ENCODE peak calls at places on chromosomes 1 and 21, in four cellular contexts. Q is WTC11, J is K562, H is H1. F is an unnamed sample.

GRCh38 chr1:155463865-155464264 is 98.7 kb downstream of the ASH1L start:
- DNase-seq in Q (no peak), J (no peak), H (no peak), F (no peak)

GRCh38 chr1:13228343-13228781 is 2.4 kb upstream of the PRAMEF18 start:
- DNase-seq in Q (peak; percentile 16), J (peak; percentile 19), H (no peak), F (no peak)

GRCh38 chr1:18803392-18803791 is 56.1 kb downstream of the TAS1R2 start:
- DNase-seq in Q (no peak), J (no peak), H (no peak), F (no peak)

GRCh38 chr1:50841791-50842387 is 118.2 kb downstream of the FAF1 start:
- DNase-seq in Q (no peak), J (no peak), H (no peak), F (no peak)

GRCh38 chr21:31732891-31733520 is 1.1 kb upstream of the SCAF4 start:
- DNase-seq in Q (peak; percentile 28), J (no peak), H (peak; percentile 57), F (peak; percentile 52)

GRCh38 chr1:118788372-118788955 is 199.7 kb downstream of the TBX15 start:
- DNase-seq in Q (no peak), J (no peak), H (no peak), F (no peak)

GRCh38 chr1:76254165-76255043 is 179.9 kb downstream of the ST6GALNAC3 start:
- DNase-seq in Q (no peak), J (no peak), H (no peak), F (no peak)

GRCh38 chr21:41568606-41569385 is 60.8 kb upstream of the TMPRSS2 start:
- DNase-seq in Q (no peak), J (no peak), H (no peak), F (no peak)

GRCh38 chr1:19505694-19506457 is 20.5 kb upstream of the CAPZB start:
- DNase-seq in Q (no peak), J (no peak), H (no peak), F (no peak)

GRCh38 chr1:93237021-93237420 is 56.5 kb downstream of the CCDC18 start:
- DNase-seq in Q (no peak), J (no peak), H (no peak), F (no peak)

GRCh38 chr21:44834231-44834950 is 16.5 kb upstream of the SUMO3 start:
- DNase-seq in Q (no peak), J (no peak), H (no peak), F (no peak)

GRCh38 chr1:85303440-85304162 is 27.2 kb upstream of the BCL10 start:
- DNase-seq in Q (no peak), J (no peak), H (no peak), F (no peak)

GRCh38 chr1:172332230-172332629 is 88.3 kb upstream of the C1orf105 start:
- DNase-seq in Q (no peak), J (no peak), H (no peak), F (no peak)

GRCh38 chr1:244012232-244012631 is 38.9 kb upstream of the ZBTB18 start:
- DNase-seq in Q (no peak), J (no peak), H (no peak), F (no peak)

GRCh38 chr1:14996133-14997050 is 157.2 kb upstream of the TMEM51 start:
- DNase-seq in Q (no peak), J (peak; percentile 75), H (no peak), F (peak; percentile 37)

GRCh38 chr1:197462539-197462938 is 194.5 kb downstream of the CRB1 start:
- DNase-seq in Q (no peak), J (no peak), H (no peak), F (no peak)

GRCh38 chr1:98556521-98557158 is 104.9 kb upstream of the SNX7 start:
- DNase-seq in Q (no peak), J (peak; percentile 16), H (no peak), F (no peak)

GRCh38 chr1:110187139-110187890 is 22.8 kb upstream of the KCNC4 start:
- DNase-seq in Q (no peak), J (no peak), H (no peak), F (no peak)

GRCh38 chr1:8137406-8138244 is 111.5 kb upstream of the ERRFI1 start:
- DNase-seq in Q (no peak), J (no peak), H (no peak), F (no peak)

GRCh38 chr1:93616996-93617669 is 64.5 kb downstream of the BCAR3 start:
- DNase-seq in Q (no peak), J (no peak), H (no peak), F (peak; percentile 68)

GRCh38 chr1:206002833-206003532 is at the start of gene RAB7B:
- DNase-seq in Q (no peak), J (no peak), H (peak; percentile 41), F (no peak)

GRCh38 chr1:15974855-15975254 is 1.0 kb downstream of the ZBTB17 start:
- DNase-seq in Q (no peak), J (no peak), H (no peak), F (no peak)

GRCh38 chr1:33363470-33363861 is 42.6 kb upstream of the A3GALT2 start:
- DNase-seq in Q (no peak), J (no peak), H (no peak), F (no peak)

GRCh38 chr1:202078211-202078610 is 44.5 kb upstream of the GPR37L1 start:
- DNase-seq in Q (no peak), J (no peak), H (no peak), F (no peak)

GRCh38 chr1:36775716-36776115 is 258.6 kb downstream of the GRIK3 start:
- DNase-seq in Q (no peak), J (no peak), H (no peak), F (peak; percentile 64)

GRCh38 chr1:40299366-40300248 is 17.5 kb downstream of the COL9A2 start:
- DNase-seq in Q (no peak), J (no peak), H (no peak), F (no peak)

GRCh38 chr1:19392221-19392620 is 80.1 kb downstream of the SLC66A1 start:
- DNase-seq in Q (no peak), J (no peak), H (no peak), F (no peak)

GRCh38 chr1:6601865-6602668 is 602 bp downstream of the KLHL21 start:
- DNase-seq in Q (peak; percentile 29), J (no peak), H (no peak), F (peak; percentile 67)

GRCh38 chr1:50976890-50977574 is 7.0 kb downstream of the CDKN2C start:
- DNase-seq in Q (no peak), J (peak; percentile 49), H (peak; percentile 53), F (peak; percentile 66)

GRCh38 chr1:209176866-209177430 is 406.6 kb upstream of the CAMK1G start:
- DNase-seq in Q (no peak), J (no peak), H (no peak), F (no peak)

GRCh38 chr1:243234978-243235657 is 20.0 kb downstream of the CEP170 start:
- DNase-seq in Q (no peak), J (no peak), H (no peak), F (no peak)

GRCh38 chr21:36027352-36027751 is 33.0 kb downstream of the SETD4 start:
- DNase-seq in Q (no peak), J (no peak), H (no peak), F (no peak)

GRCh38 chr1:230124187-230125128 is 57.4 kb downstream of the GALNT2 start:
- DNase-seq in Q (no peak), J (no peak), H (no peak), F (no peak)

GRCh38 chr21:37445228-37445627 is 78.7 kb downstream of the DYRK1A start:
- DNase-seq in Q (no peak), J (no peak), H (no peak), F (no peak)

GRCh38 chr1:165050246-165050645 is 306.3 kb downstream of the LMX1A start:
- DNase-seq in Q (no peak), J (no peak), H (no peak), F (no peak)

GRCh38 chr21:34635307-34635706 is 20.4 kb upstream of the RCAN1 start:
- DNase-seq in Q (peak; percentile 67), J (peak; percentile 68), H (peak; percentile 77), F (no peak)
- TF ChIP-seq TEAD4 in Q (no peak), J (no peak), H (no peak), F (no peak)

GRCh38 chr1:53696578-53696977 is 42.4 kb downstream of the GLIS1 start:
- DNase-seq in Q (no peak), J (no peak), H (no peak), F (no peak)

GRCh38 chr1:53698381-53698980 is 40.5 kb downstream of the GLIS1 start:
- DNase-seq in Q (no peak), J (no peak), H (no peak), F (no peak)

GRCh38 chr1:53696990-53697389 is 42.0 kb downstream of the GLIS1 start:
- DNase-seq in Q (no peak), J (no peak), H (no peak), F (no peak)

GRCh38 chr1:53699981-53700380 is 39.0 kb downstream of the GLIS1 start:
- DNase-seq in Q (no peak), J (no peak), H (no peak), F (no peak)

GRCh38 chr1:53697671-53698380 is 41.1 kb downstream of the GLIS1 start:
- DNase-seq in Q (no peak), J (no peak), H (no peak), F (no peak)
- TF ChIP-seq TEAD4 in Q (no peak), J (no peak), H (no peak), F (no peak)

GRCh38 chr1:215418876-215419442 is 148.1 kb upstream of the KCTD3 start:
- DNase-seq in Q (no peak), J (no peak), H (no peak), F (peak; percentile 9)
- TF ChIP-seq TEAD4 in Q (no peak), J (no peak), H (no peak), F (no peak)

DNA sequence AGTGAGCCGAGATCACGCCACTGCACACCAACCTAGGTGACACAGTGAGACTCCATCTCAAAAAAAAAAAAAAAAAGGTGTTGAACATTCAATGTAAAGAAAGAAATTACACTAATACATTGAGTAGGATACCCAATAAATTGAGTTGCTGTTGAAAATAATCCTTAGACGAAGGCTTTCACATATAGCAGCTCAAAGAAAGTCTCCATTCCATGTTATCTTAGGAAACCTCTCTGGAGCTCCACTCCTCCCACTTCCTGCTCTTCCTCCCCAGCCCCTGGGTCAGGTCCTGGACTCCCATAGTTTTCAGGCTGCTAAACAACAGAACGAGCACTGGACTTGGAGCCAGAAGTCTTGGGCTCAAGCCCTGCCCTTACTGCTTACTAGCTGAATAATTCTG is 15.6 kb upstream of the CNR2 start:
- DNase-seq in Q (no peak), J (no peak), H (no peak), F (no peak)
- TF ChIP-seq TEAD4 in Q (no peak), J (no peak), H (no peak), F (no peak)

F was measured in SK-N-SH.